ENCODE peak calls at places on chromosomes 12 and 14, in five cellular contexts. W is uterus, V is ovary, S is pancreas, N is psoas muscle. B is an unnamed sample. For H3K9me3, the result is how much of the 10 kb centered on the place peaks cover.

GRCh38 chr12:16474801-16475200 is 127.4 kb downstream of the MGST1 start:
- DNase-seq in W (no peak), N (no peak), V (no peak), S (no peak), B (no peak)

GRCh38 chr12:22275847-22276246 is 58.7 kb downstream of the ST8SIA1 start:
- DNase-seq in W (peak), N (peak), V (peak), S (no peak), B (peak)

GRCh38 chr12:52346596-52346995 is 20.7 kb downstream of the KRT85 start:
- DNase-seq in N (no peak), S (no peak), W (no peak), V (no peak), B (no peak)

GRCh38 chr14:77186911-77187648 is 5.5 kb downstream of the TMEM63C start:
- DNase-seq in N (no peak), V (peak), W (no peak), S (peak), B (no peak)

GRCh38 chr12:123907726-123908476 is 64.7 kb downstream of the CCDC92 start:
- DNase-seq in S (no peak), W (peak), N (no peak), V (no peak), B (peak)

GRCh38 chr14:38105106-38105702 is 102.5 kb upstream of the SSTR1 start:
- DNase-seq in W (no peak), S (no peak), V (no peak), N (no peak), B (no peak)

GRCh38 chr14:31692376-31692781 is 131.2 kb downstream of the NUBPL start:
- DNase-seq in W (no peak), N (no peak), V (no peak), S (no peak), B (no peak)

GRCh38 chr14:91924871-91925726 is 22.4 kb downstream of the FBLN5 start:
- DNase-seq in V (no peak), N (no peak), S (no peak), W (no peak), B (no peak)

GRCh38 chr12:40911676-40912075 is 219.4 kb downstream of the CNTN1 start:
- DNase-seq in N (no peak), S (no peak), V (no peak), W (no peak), B (no peak)

GRCh38 chr12:66036317-66036716 is 94.2 kb downstream of the LLPH start:
- DNase-seq in N (peak), S (peak), V (peak), W (peak), B (no peak)

GRCh38 chr12:54372113-54372806 is 8.0 kb upstream of the GPR84 start:
- DNase-seq in V (no peak), W (peak), N (peak), S (no peak), B (no peak)

GRCh38 chr14:34465069-34465859 is 3.2 kb upstream of the SPTSSA start:
- DNase-seq in N (no peak), S (no peak), W (no peak), V (no peak), B (peak)

GRCh38 chr14:90644882-90645281 is 171.3 kb downstream of the TTC7B start:
- DNase-seq in W (peak), N (peak), V (no peak), S (no peak), B (no peak)

GRCh38 chr12:128325646-128326045 is 58.7 kb downstream of the TMEM132C start:
- DNase-seq in N (no peak), V (no peak), S (no peak), W (no peak), B (no peak)

GRCh38 chr12:92605621-92606170 is 97.1 kb upstream of the PLEKHG7 start:
- DNase-seq in V (no peak), N (no peak), W (no peak), S (no peak), B (no peak)

GRCh38 chr14:89188492-89188891 is 228.5 kb downstream of the FOXN3 start:
- DNase-seq in N (no peak), V (no peak), S (no peak), W (no peak), B (no peak)

GRCh38 chr14:92866181-92866752 is 56.7 kb upstream of the CHGA start:
- DNase-seq in V (no peak), S (no peak), N (no peak), W (peak), B (no peak)

GRCh38 chr12:106841471-106842302 is 67.2 kb downstream of the RIC8B start:
- DNase-seq in N (no peak), V (peak), S (no peak), W (peak), B (peak)

GRCh38 chr12:113120670-113121370 is 14.7 kb downstream of the RASAL1 start:
- DNase-seq in W (no peak), N (no peak), V (no peak), S (peak), B (no peak)

GRCh38 chr12:64780531-64781373 is 21.5 kb upstream of the GNS start:
- DNase-seq in W (peak), V (peak), S (peak), N (peak), B (peak)

GRCh38 chr14:89841855-89842254 is 112.7 kb downstream of the EFCAB11 start:
- DNase-seq in W (no peak), V (no peak), N (no peak), S (no peak), B (no peak)

GRCh38 chr12:56086096-56086495 is 6.1 kb downstream of the ERBB3 start:
- DNase-seq in W (no peak), N (no peak), S (no peak), V (no peak), B (peak)

GRCh38 chr14:94316692-94317091 is 6.4 kb downstream of the SERPINA6 start:
- DNase-seq in W (no peak), S (no peak), N (no peak), V (no peak), B (no peak)
- H3K4me3 ChIP-seq in W (no peak), S (no peak), N (no peak), V (no peak), B (no peak)

DNA sequence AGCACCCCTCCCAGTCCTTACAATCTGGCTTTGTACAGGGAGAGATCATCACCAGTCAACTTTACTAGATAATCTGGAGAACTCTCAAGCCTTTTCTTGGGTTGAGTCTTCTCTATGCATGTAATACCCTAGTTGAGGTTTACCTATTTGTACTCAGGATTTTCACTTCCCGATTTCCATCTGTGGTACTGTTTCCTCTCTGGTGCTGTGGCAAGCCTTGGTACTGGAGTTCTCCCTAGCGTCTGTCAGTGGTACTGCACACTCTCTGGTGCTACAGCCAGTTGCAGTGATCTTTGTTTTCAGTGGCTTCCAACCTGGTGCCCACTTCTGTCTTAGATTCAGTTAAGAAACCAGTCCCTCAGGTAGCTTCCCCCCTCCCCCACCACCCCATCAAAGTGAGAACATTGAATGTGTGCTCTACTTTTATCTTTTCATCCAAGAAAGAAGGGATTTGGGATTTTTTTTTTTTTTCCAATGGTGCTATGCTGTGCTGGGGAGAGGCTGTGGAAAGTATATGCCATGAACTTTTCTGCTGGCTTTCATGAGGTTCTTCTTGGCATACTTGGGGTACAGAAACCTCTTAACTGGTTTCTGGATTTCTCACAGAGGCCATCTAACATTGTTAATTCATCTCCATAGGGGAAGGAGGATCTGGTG is 69.4 kb upstream of the EVL start:
- DNase-seq in W (peak), N (no peak), V (no peak), S (no peak), B (peak)
- TF ChIP-seq CTCF in W (peak), N (peak), V (no peak), S (peak), B (peak)

GRCh38 chr14:29030121-29030520 is 263.5 kb downstream of the FOXG1 start:
- DNase-seq in S (no peak), V (no peak), W (no peak), N (no peak), B (no peak)
- H3K9me3 ChIP-seq in S (under half), V (under half), W (under half), N (under half), B (under half)

GRCh38 chr14:60485057-60485599 is 735 bp downstream of the C14orf39 start:
- DNase-seq in S (no peak), V (no peak), N (no peak), W (no peak), B (no peak)
- H3K4me3 ChIP-seq in S (no peak), V (peak), N (peak), W (peak), B (no peak)

GRCh38 chr12:62525306-62525705 is 58.7 kb downstream of the MON2 start:
- DNase-seq in W (no peak), S (no peak), V (no peak), N (no peak), B (no peak)

GRCh38 chr12:62523619-62524018 is 57.0 kb downstream of the MON2 start:
- DNase-seq in W (no peak), S (no peak), V (no peak), N (no peak), B (no peak)

GRCh38 chr12:62519043-62519442 is 52.4 kb downstream of the MON2 start:
- DNase-seq in W (no peak), N (no peak), S (no peak), V (no peak), B (no peak)

GRCh38 chr12:62520361-62520760 is 53.7 kb downstream of the MON2 start:
- DNase-seq in N (no peak), V (no peak), S (no peak), W (no peak), B (no peak)

GRCh38 chr12:62522984-62523383 is 56.4 kb downstream of the MON2 start:
- DNase-seq in V (no peak), W (no peak), S (no peak), N (no peak), B (no peak)
- TF ChIP-seq CTCF in V (no peak), W (no peak), S (no peak), N (no peak), B (no peak)

GRCh38 chr12:130144256-130144655 is 18.0 kb upstream of the FZD10 start:
- DNase-seq in V (no peak), N (no peak), W (no peak), S (no peak), B (no peak)

GRCh38 chr12:130142736-130143135 is 19.5 kb upstream of the FZD10 start:
- DNase-seq in W (no peak), S (no peak), N (peak), V (no peak), B (no peak)

GRCh38 chr12:130141105-130141504 is 21.2 kb upstream of the FZD10 start:
- DNase-seq in S (no peak), V (no peak), N (no peak), W (no peak), B (no peak)

GRCh38 chr12:130141901-130142683 is 20.2 kb upstream of the FZD10 start:
- DNase-seq in S (no peak), W (no peak), N (peak), V (no peak), B (no peak)

DNA sequence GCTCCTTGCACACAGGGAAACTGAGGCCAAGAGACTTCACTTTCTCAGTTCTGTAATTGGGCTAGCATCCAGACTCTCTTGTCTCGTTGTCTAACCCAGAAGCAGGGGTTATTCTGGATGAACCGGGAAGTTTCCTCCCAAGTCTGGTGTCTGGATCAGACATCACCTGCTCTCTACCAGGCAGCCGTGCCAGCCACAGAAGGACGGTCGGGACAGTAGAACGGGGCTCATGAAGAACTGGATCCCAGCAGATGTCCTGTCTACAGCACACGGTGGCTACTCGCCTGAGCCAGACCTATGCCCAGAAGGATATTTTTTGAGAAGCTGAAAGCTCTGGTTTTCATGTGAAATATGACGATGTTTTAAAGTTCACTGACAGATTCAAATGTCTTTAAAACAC is 19.1 kb upstream of the FZD10 start:
- DNase-seq in W (no peak), N (no peak), S (no peak), V (no peak), B (no peak)
- H3K9me3 ChIP-seq in W (under half), N (under half), S (under half), V (under half), B (under half)

GRCh38 chr14:106874365-106874764 is 1348.0 kb downstream of the TMEM121 start:
- DNase-seq in N (no peak), W (no peak), S (no peak), V (no peak), B (no peak)

GRCh38 chr14:106875503-106875902 is 1349.1 kb downstream of the TMEM121 start:
- DNase-seq in V (peak), S (no peak), W (no peak), N (no peak), B (peak)

GRCh38 chr14:106876711-106877110 is 1350.3 kb downstream of the TMEM121 start:
- DNase-seq in V (no peak), W (no peak), N (no peak), S (no peak), B (no peak)

GRCh38 chr14:106877527-106877926 is 1351.1 kb downstream of the TMEM121 start:
- DNase-seq in V (no peak), W (no peak), N (no peak), S (no peak), B (no peak)

GRCh38 chr14:106872619-106873446 is 1346.5 kb downstream of the TMEM121 start:
- DNase-seq in N (peak), S (peak), V (peak), W (no peak), B (peak)
- H3K4me3 ChIP-seq in N (no peak), S (no peak), V (no peak), W (no peak), B (no peak)

GRCh38 chr12:9756174-9756573 is 4.5 kb downstream of the CD69 start:
- DNase-seq in S (no peak), N (no peak), W (no peak), V (no peak), B (no peak)

GRCh38 chr12:9756756-9757155 is 3.9 kb downstream of the CD69 start:
- DNase-seq in N (no peak), V (no peak), W (no peak), S (no peak), B (no peak)

GRCh38 chr12:9759680-9760592 is 765 bp downstream of the CD69 start:
- DNase-seq in W (no peak), S (no peak), N (no peak), V (no peak), B (no peak)

GRCh38 chr12:9758119-9758518 is 2.6 kb downstream of the CD69 start:
- DNase-seq in V (no peak), N (no peak), W (no peak), S (no peak), B (no peak)

GRCh38 chr12:9757433-9758025 is 3.2 kb downstream of the CD69 start:
- DNase-seq in W (no peak), V (no peak), N (no peak), S (no peak), B (no peak)
- TF ChIP-seq CTCF in W (no peak), V (no peak), N (no peak), S (no peak), B (no peak)

GRCh38 chr12:130214686-130215370 is 52.6 kb downstream of the FZD10 start:
- DNase-seq in W (no peak), S (no peak), V (no peak), N (no peak), B (no peak)
- H3K9me3 ChIP-seq in W (under half), S (under half), V (under half), N (under half), B (under half)

B was measured in colonic mucosa.